ENCODE peak calls at places on chromosomes 7 and 10, in five cellular contexts. B, T, A, G and R are unnamed samples.

GRCh38 chr7:95365151-95365550 is 31.0 kb downstream of the PON3 start:
- DNase-seq in G (no peak), B (no peak), A (no peak), T (no peak), R (no peak)

GRCh38 chr10:120253131-120253530 is 203.9 kb upstream of the PLPP4 start:
- DNase-seq in A (no peak), G (no peak), T (no peak), B (no peak), R (no peak)

GRCh38 chr7:131774419-131775220 is 218.2 kb upstream of the PODXL start:
- DNase-seq in G (no peak), A (no peak), T (no peak), B (no peak), R (no peak)

GRCh38 chr10:59880019-59880717 is 26.2 kb downstream of the CCDC6 start:
- DNase-seq in B (no peak), G (no peak), T (no peak), A (no peak), R (no peak)

GRCh38 chr7:2182461-2182860 is 50.3 kb downstream of the MAD1L1 start:
- DNase-seq in G (no peak), B (no peak), T (no peak), A (no peak), R (no peak)

GRCh38 chr7:46343802-46344201 is 422.7 kb upstream of the IGFBP3 start:
- DNase-seq in G (no peak), T (no peak), B (no peak), A (no peak), R (no peak)

GRCh38 chr7:98836811-98837631 is 32.8 kb downstream of the TMEM130 start:
- DNase-seq in G (peak; percentile 64), B (no peak), T (peak; percentile 65), A (peak; percentile 71), R (peak; percentile 64)

GRCh38 chr7:30396379-30396778 is 82.2 kb downstream of the NOD1 start:
- DNase-seq in B (no peak), G (no peak), T (no peak), A (no peak), R (peak; percentile 15)

GRCh38 chr10:43170491-43170890 is 32.2 kb downstream of the CSGALNACT2 start:
- DNase-seq in G (no peak), B (no peak), A (no peak), T (no peak), R (no peak)

GRCh38 chr7:116167177-116167576 is 43.2 kb upstream of the TES start:
- DNase-seq in B (no peak), A (peak; percentile 23), G (no peak), T (no peak), R (no peak)

GRCh38 chr10:103519798-103520197 is 26.3 kb downstream of the NEURL1 start:
- DNase-seq in T (no peak), G (no peak), A (no peak), B (peak; percentile 1), R (no peak)

GRCh38 chr7:1671876-1672451 is 1.9 kb downstream of the ELFN1 start:
- DNase-seq in A (no peak), T (no peak), G (no peak), B (peak; percentile 62), R (no peak)

GRCh38 chr7:30321992-30322637 is 37.7 kb downstream of the ZNRF2 start:
- DNase-seq in G (no peak), T (no peak), A (no peak), B (no peak), R (no peak)

GRCh38 chr7:55099086-55099831 is 80.4 kb downstream of the EGFR start:
- DNase-seq in B (no peak), A (no peak), T (no peak), G (no peak), R (no peak)

GRCh38 chr7:144842377-144842851 is 6.6 kb upstream of the TPK1 start:
- DNase-seq in B (no peak), T (no peak), G (peak; percentile 80), A (no peak), R (no peak)

GRCh38 chr7:149732111-149732561 is 41.3 kb downstream of the ZNF467 start:
- DNase-seq in G (no peak), A (no peak), B (peak; percentile 70), T (no peak), R (no peak)

GRCh38 chr10:73911553-73912004 is 647 bp downstream of the PLAU start:
- DNase-seq in T (no peak), B (no peak), G (no peak), A (no peak), R (no peak)

GRCh38 chr7:114431198-114431597 is 16.6 kb downstream of the FOXP2 start:
- DNase-seq in G (no peak), A (no peak), T (no peak), B (no peak), R (no peak)

GRCh38 chr7:6015917-6016652 is 7.0 kb downstream of the AIMP2 start:
- DNase-seq in T (no peak), A (no peak), G (no peak), B (peak; percentile 92), R (peak; percentile 35)

GRCh38 chr7:105776986-105777910 is 99.2 kb downstream of the ATXN7L1 start:
- DNase-seq in A (no peak), T (no peak), B (no peak), G (no peak), R (no peak)

GRCh38 chr7:21504021-21504420 is 38.8 kb upstream of the DNAH11 start:
- DNase-seq in A (no peak), B (no peak), G (peak; percentile 52), T (peak; percentile 93), R (peak; percentile 78)

GRCh38 chr7:113270790-113271189 is 152.4 kb upstream of the SMIM30 start:
- DNase-seq in T (no peak), A (no peak), G (no peak), B (no peak), R (no peak)

GRCh38 chr10:310371-310770 is 175.1 kb downstream of the ZMYND11 start:
- DNase-seq in B (no peak), G (no peak), A (no peak), T (no peak), R (no peak)

GRCh38 chr7:80508440-80508839 is 3.4 kb downstream of the GNAT3 start:
- DNase-seq in B (no peak), T (no peak), G (no peak), A (no peak), R (no peak)

GRCh38 chr7:109456116-109456515 is 886.4 kb downstream of the DNAJB9 start:
- DNase-seq in T (no peak), A (peak; percentile 5), B (no peak), G (no peak), R (no peak)

GRCh38 chr7:99369767-99370353 is 4.7 kb upstream of the ARPC1B start:
- DNase-seq in T (no peak), G (no peak), A (peak; percentile 18), B (no peak), R (no peak)

GRCh38 chr7:33998487-33998886 is 93.1 kb downstream of the BMPER start:
- DNase-seq in A (no peak), T (no peak), B (peak; percentile 88), G (no peak), R (no peak)